ENCODE peak calls at places on chromosomes 5 and 9, in six cellular contexts. W, Y, I, M, K and C are unnamed samples.

GRCh38 chr5:154038241-154038603 is 488 bp downstream of the FAM114A2 start:
- DNase-seq in M (no peak), Y (peak; percentile 26), I (no peak), K (no peak), W (peak; percentile 2), C (peak; percentile 21)

GRCh38 chr5:1512541-1513291 is 11.0 kb downstream of the LPCAT1 start:
- DNase-seq in M (no peak), I (peak; percentile 64), Y (peak; percentile 19), W (no peak), K (no peak), C (peak; percentile 11)

GRCh38 chr9:126860757-126861466 is 473 bp downstream of the ZBTB34 start:
- DNase-seq in M (no peak), K (no peak), Y (peak; percentile 57), W (no peak), I (no peak), C (no peak)

GRCh38 chr9:129109504-129109903 is 1.1 kb downstream of the CRAT start:
- DNase-seq in K (no peak), M (no peak), I (no peak), Y (peak; percentile 59), W (no peak), C (peak; percentile 50)

GRCh38 chr5:140311011-140311467 is 8.1 kb upstream of the PFDN1 start:
- DNase-seq in Y (no peak), I (no peak), K (no peak), W (no peak), M (peak; percentile 96), C (no peak)

GRCh38 chr9:129664664-129665007 is 811 bp upstream of the PRRX2 start:
- DNase-seq in W (no peak), Y (no peak), K (no peak), M (no peak), I (no peak), C (no peak)

GRCh38 chr5:28156981-28157380 is 1118.6 kb upstream of the CDH9 start:
- DNase-seq in I (no peak), M (no peak), Y (no peak), K (no peak), W (no peak), C (no peak)

GRCh38 chr9:38287420-38287985 is 105.0 kb upstream of the ALDH1B1 start:
- DNase-seq in W (no peak), K (no peak), M (no peak), I (peak; percentile 94), Y (no peak), C (no peak)

GRCh38 chr9:18467696-18468095 is 6.3 kb upstream of the ADAMTSL1 start:
- DNase-seq in Y (no peak), K (no peak), M (no peak), I (no peak), W (no peak), C (no peak)

GRCh38 chr9:73125651-73126050 is 26.0 kb upstream of the ANXA1 start:
- DNase-seq in W (no peak), K (no peak), Y (no peak), I (no peak), M (peak; percentile 70), C (no peak)

GRCh38 chr5:172185096-172185461 is 2.9 kb downstream of the STK10 start:
- DNase-seq in K (no peak), M (no peak), I (no peak), Y (no peak), W (no peak), C (no peak)

GRCh38 chr9:135602789-135603481 is 36.4 kb downstream of the GLT6D1 start:
- DNase-seq in W (no peak), I (no peak), K (no peak), M (peak; percentile 27), Y (no peak), C (no peak)

GRCh38 chr9:131361202-131361833 is 32.6 kb upstream of the PRRC2B start:
- DNase-seq in K (no peak), W (no peak), I (no peak), M (no peak), Y (no peak), C (no peak)

GRCh38 chr5:38291355-38291754 is 33.0 kb downstream of the EGFLAM start:
- DNase-seq in I (no peak), Y (no peak), M (no peak), W (no peak), K (no peak), C (no peak)

GRCh38 chr9:93115486-93115885 is 18.6 kb downstream of the NINJ1 start:
- DNase-seq in M (no peak), K (no peak), W (no peak), I (no peak), Y (peak; percentile 8), C (peak; percentile 18)

GRCh38 chr9:98584059-98584458 is 124.7 kb downstream of the GABBR2 start:
- DNase-seq in I (no peak), M (no peak), K (no peak), Y (no peak), W (no peak), C (no peak)

GRCh38 chr5:14581891-14582796 is 552 bp downstream of the OTULINL start:
- DNase-seq in K (peak; percentile 32), M (no peak), Y (peak; percentile 68), I (no peak), W (peak; percentile 11), C (peak; percentile 50)

GRCh38 chr9:104831681-104832080 is 67.8 kb downstream of the NIPSNAP3B start:
- DNase-seq in Y (no peak), K (no peak), M (peak; percentile 79), W (no peak), I (no peak), C (no peak)

GRCh38 chr5:75226916-75227315 is 9.8 kb downstream of the ANKRD31 start:
- DNase-seq in K (no peak), Y (no peak), I (no peak), M (no peak), W (no peak), C (no peak)
- H3K27me3 ChIP-seq in K (no peaks in the 10 kb centered on the region), Y (no peaks in the 10 kb centered on the region), I (no peaks in the 10 kb centered on the region), M (no peaks in the 10 kb centered on the region), W (no peaks in the 10 kb centered on the region), C (no peaks in the 10 kb centered on the region)

GRCh38 chr5:160119905-160120266 is 636 bp upstream of the PWWP2A start:
- DNase-seq in M (no peak), K (no peak), Y (no peak), I (no peak), W (no peak), C (no peak)

GRCh38 chr5:160118349-160119141 is 705 bp downstream of the PWWP2A start:
- DNase-seq in K (peak; percentile 24), Y (peak; percentile 61), I (no peak), M (no peak), W (peak; percentile 13), C (peak; percentile 59)

GRCh38 chr5:160116991-160117390 is 2.3 kb downstream of the PWWP2A start:
- DNase-seq in I (no peak), M (no peak), W (no peak), Y (no peak), K (no peak), C (no peak)

DNA sequence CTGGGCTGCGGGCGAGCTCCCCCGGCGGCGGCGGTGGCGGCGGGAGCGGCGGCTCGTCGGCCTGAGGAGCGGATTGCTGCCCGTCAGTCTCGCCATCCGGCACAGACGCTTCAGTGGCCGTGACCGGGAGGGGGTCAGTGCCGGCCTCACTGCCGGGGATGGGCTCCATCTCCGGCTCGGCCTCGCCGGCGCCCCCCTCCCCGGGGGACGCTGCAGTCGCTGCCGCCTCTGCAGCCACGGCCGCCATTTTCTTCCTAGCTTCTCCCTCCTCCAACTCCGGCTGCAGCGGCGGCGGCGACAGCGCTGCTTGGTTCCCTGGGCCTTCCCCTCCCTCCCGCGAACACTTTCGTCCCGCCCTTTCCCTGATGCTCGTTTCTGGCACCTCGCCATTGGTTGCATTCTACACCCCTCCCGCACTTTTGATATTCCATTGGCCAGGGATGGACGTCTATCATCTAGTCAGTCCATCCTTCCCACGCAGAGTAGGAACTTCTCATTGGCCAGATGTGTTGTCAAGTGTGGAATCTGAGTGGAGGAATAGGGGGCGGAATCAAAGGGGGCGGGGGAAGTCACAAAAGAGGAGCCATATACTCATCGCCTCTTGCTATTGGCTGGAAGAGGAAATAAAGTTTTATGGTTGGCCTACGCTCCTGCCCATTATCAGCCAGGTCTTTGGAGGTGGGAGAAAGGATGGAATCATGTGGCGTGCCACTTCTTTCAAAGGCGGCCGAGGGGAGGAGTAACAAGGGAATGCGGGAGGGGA is at the start of gene PWWP2A:
- DNase-seq in I (peak; percentile 100), Y (peak; percentile 99), K (peak; percentile 99), W (peak; percentile 100), M (peak; percentile 100), C (peak; percentile 100)
- TF ChIP-seq POLR2A in I (peak; percentile 89), Y (peak; percentile 88), K (peak; percentile 43), W (peak; percentile 76), M (peak; percentile 60), C (peak; percentile 69)

GRCh38 chr9:132534832-132535231 is 47.6 kb upstream of the BARHL1 start:
- DNase-seq in K (no peak), I (no peak), W (no peak), M (no peak), Y (no peak), C (no peak)

GRCh38 chr9:132537352-132537751 is 45.1 kb upstream of the BARHL1 start:
- DNase-seq in I (no peak), M (no peak), Y (no peak), W (no peak), K (no peak), C (no peak)

GRCh38 chr9:132538071-132538470 is 44.3 kb upstream of the BARHL1 start:
- DNase-seq in W (no peak), Y (no peak), I (no peak), M (no peak), K (no peak), C (no peak)

GRCh38 chr9:132539071-132539470 is 43.3 kb upstream of the BARHL1 start:
- DNase-seq in M (no peak), Y (no peak), W (no peak), K (no peak), I (no peak), C (no peak)

DNA sequence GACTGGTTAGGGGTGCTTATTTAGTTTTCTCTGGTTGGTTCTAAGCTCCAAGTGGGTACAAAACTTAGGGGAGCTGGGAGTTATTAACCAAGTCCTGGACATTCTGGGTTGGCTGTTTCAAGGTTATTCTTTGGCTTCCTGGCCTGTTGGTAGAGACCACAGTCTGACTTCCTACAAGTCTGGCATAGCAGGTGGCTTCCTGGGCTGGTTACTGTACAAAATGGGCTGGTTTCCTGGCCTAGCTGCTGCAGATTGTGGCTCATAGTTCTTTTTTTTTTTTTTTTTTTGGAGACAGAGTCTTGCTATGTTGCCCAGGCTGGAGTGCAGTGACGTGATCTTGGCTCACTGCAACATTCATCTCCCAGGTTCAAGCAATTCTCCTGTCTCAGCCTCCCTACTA is 46.3 kb upstream of the BARHL1 start:
- DNase-seq in I (no peak), W (no peak), Y (no peak), K (no peak), M (no peak), C (no peak)
- H3K27me3 ChIP-seq in I (no peaks in the 10 kb centered on the region), W (peaks cover 16% of the 10 kb centered on the region), Y (no peaks in the 10 kb centered on the region), K (peaks cover 12% of the 10 kb centered on the region), M (peaks cover 26% of the 10 kb centered on the region), C (no peaks in the 10 kb centered on the region)

GRCh38 chr9:111599092-111599947 is at the start of gene PTGR1:
- DNase-seq in K (peak; percentile 78), M (peak; percentile 89), I (no peak), W (peak; percentile 41), Y (peak; percentile 79), C (peak; percentile 87)
- TF ChIP-seq POLR2A in K (no peak), M (peak; percentile 45), I (peak; percentile 17), W (peak; percentile 12), Y (peak; percentile 48), C (peak; percentile 38)

GRCh38 chr5:167576928-167577327 is 714.5 kb upstream of the WWC1 start:
- DNase-seq in Y (no peak), I (no peak), M (no peak), W (no peak), K (no peak), C (no peak)
- H3K27me3 ChIP-seq in Y (no peaks in the 10 kb centered on the region), I (no peaks in the 10 kb centered on the region), M (peaks cover 19% of the 10 kb centered on the region), W (peaks cover 28% of the 10 kb centered on the region), K (peaks cover 41% of the 10 kb centered on the region), C (no peaks in the 10 kb centered on the region)